ENCODE peak calls at places on chromosomes 13 and 19, in six cellular contexts. E is HCT116, L is H9, P is spleen, Z is cardiac muscle cell, Y is psoas muscle. R is an unnamed sample.
A peak's percentile ranks its signal among the peaks of the same experiment; 100 is the strongest.

GRCh38 chr19:3142292-3142670 is 6.4 kb downstream of the GNA15 start:
- DNase-seq in E (peak; percentile 31), L (no peak), P (no peak), Z (peak; percentile 76), Y (no peak), R (no peak)

GRCh38 chr13:21012841-21013681 is 48.3 kb downstream of the LATS2 start:
- DNase-seq in E (no peak), L (no peak), P (no peak), Z (peak; percentile 51), Y (no peak), R (no peak)

GRCh38 chr13:110425444-110425780 is 118.3 kb downstream of the COL4A2 start:
- DNase-seq in E (no peak), L (no peak), P (no peak), Z (no peak), Y (no peak), R (no peak)

GRCh38 chr13:99657848-99658265 is 156.6 kb downstream of the TM9SF2 start:
- DNase-seq in E (no peak), L (peak; percentile 68), P (no peak), Z (peak; percentile 54), Y (peak; percentile 17), R (peak; percentile 62)

GRCh38 chr19:6273701-6274601 is 5.8 kb downstream of the MLLT1 start:
- DNase-seq in E (no peak), L (no peak), P (peak; percentile 89), Z (peak; percentile 92), Y (peak; percentile 90), R (no peak)

GRCh38 chr13:66635526-66635925 is 594.6 kb downstream of the PCDH9 start:
- DNase-seq in E (no peak), L (no peak), P (no peak), Z (peak; percentile 79), Y (no peak), R (no peak)

GRCh38 chr13:44068737-44069136 is 189.0 kb downstream of the LACC1 start:
- DNase-seq in E (peak; percentile 13), L (no peak), P (no peak), Z (peak; percentile 50), Y (no peak), R (no peak)

GRCh38 chr19:41776700-41777099 is 19.7 kb upstream of the CEACAM3 start:
- DNase-seq in E (no peak), L (no peak), P (no peak), Z (no peak), Y (no peak), R (no peak)

GRCh38 chr19:35942235-35942634 is 6.1 kb downstream of the LRFN3 start:
- DNase-seq in E (no peak), L (no peak), P (no peak), Z (no peak), Y (no peak), R (no peak)

GRCh38 chr19:9943744-9944143 is 7.4 kb upstream of the OLFM2 start:
- DNase-seq in E (no peak), L (no peak), P (no peak), Z (no peak), Y (no peak), R (no peak)

GRCh38 chr19:9941236-9941635 is 4.9 kb upstream of the OLFM2 start:
- DNase-seq in E (no peak), L (no peak), P (no peak), Z (no peak), Y (no peak), R (no peak)

GRCh38 chr19:9947441-9947840 is 11.1 kb upstream of the OLFM2 start:
- DNase-seq in E (no peak), L (no peak), P (no peak), Z (no peak), Y (no peak), R (no peak)

GRCh38 chr19:9941646-9942045 is 5.3 kb upstream of the OLFM2 start:
- DNase-seq in E (no peak), L (no peak), P (no peak), Z (no peak), Y (no peak), R (no peak)

GRCh38 chr19:9945319-9945966 is 9.1 kb upstream of the OLFM2 start:
- DNase-seq in E (no peak), L (peak; percentile 57), P (no peak), Z (peak; percentile 99), Y (peak; percentile 89), R (no peak)
- TF ChIP-seq CTCF in E (no peak), L (no peak), P (no peak), Z (peak; percentile 40), Y (no peak), R (no peak)

GRCh38 chr13:63393112-63393511 is 1977.5 kb upstream of the PCDH20 start:
- DNase-seq in E (no peak), L (no peak), P (no peak), Z (peak; percentile 4), Y (no peak), R (no peak)
- TF ChIP-seq CTCF in E (no peak), L (no peak), P (no peak), Z (no peak), Y (no peak), R (no peak)

DNA sequence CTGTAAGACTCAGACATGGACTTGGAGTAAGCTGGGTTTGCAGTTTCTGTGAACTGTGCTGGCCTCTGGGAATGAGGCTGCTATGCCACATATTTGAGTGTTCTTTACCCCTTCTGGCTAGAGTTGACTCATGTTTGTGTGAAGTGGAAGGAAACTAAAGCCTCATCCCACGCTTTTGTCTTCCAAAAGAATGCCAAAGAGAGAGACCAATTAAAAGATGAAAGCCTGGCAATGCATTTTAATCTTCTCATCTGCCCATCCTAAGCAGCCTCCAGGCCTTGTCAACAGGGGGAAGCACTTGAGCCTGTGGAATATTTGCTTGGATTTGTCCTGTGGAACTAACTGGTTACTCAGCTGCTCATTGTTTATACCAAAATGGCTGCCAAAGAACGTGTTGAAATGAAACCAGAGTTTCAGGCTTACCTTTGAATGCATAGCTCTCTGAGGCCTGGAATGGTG is 49.1 kb downstream of the LMO7 start:
- DNase-seq in E (no peak), L (peak; percentile 52), P (no peak), Z (peak; percentile 74), Y (no peak), R (no peak)
- TF ChIP-seq CTCF in E (no peak), L (peak; percentile 47), P (no peak), Z (peak; percentile 12), Y (no peak), R (no peak)

GRCh38 chr13:72259528-72259927 is 392.5 kb upstream of the DACH1 start:
- DNase-seq in E (no peak), L (no peak), P (no peak), Z (no peak), Y (no peak), R (no peak)

GRCh38 chr13:72253754-72254153 is 386.8 kb upstream of the DACH1 start:
- DNase-seq in E (no peak), L (no peak), P (no peak), Z (no peak), Y (no peak), R (no peak)

GRCh38 chr13:72261732-72262131 is 394.7 kb upstream of the DACH1 start:
- DNase-seq in E (no peak), L (no peak), P (no peak), Z (no peak), Y (no peak), R (no peak)

GRCh38 chr13:72258340-72258981 is 391.5 kb upstream of the DACH1 start:
- DNase-seq in E (no peak), L (peak; percentile 74), P (no peak), Z (no peak), Y (no peak), R (peak; percentile 10)

GRCh38 chr13:72255908-72256307 is 388.9 kb upstream of the DACH1 start:
- DNase-seq in E (peak; percentile 13), L (peak; percentile 75), P (no peak), Z (peak; percentile 2), Y (no peak), R (peak; percentile 50)
- TF ChIP-seq CTCF in E (no peak), L (peak; percentile 82), P (no peak), Z (no peak), Y (peak; percentile 16), R (peak; percentile 24)

GRCh38 chr13:37602743-37603381 is 4.3 kb upstream of the POSTN start:
- DNase-seq in E (no peak), L (no peak), P (no peak), Z (peak; percentile 51), Y (no peak), R (no peak)
- TF ChIP-seq CTCF in E (no peak), L (peak; percentile 71), P (no peak), Z (peak; percentile 55), Y (peak; percentile 45), R (peak; percentile 43)

GRCh38 chr13:45807520-45808099 is 43.9 kb downstream of the SIAH3 start:
- DNase-seq in E (peak; percentile 62), L (peak; percentile 55), P (no peak), Z (peak; percentile 56), Y (no peak), R (peak; percentile 62)
- TF ChIP-seq CTCF in E (peak; percentile 77), L (peak; percentile 75), P (peak; percentile 27), Z (peak; percentile 48), Y (peak; percentile 66), R (peak; percentile 24)

DNA sequence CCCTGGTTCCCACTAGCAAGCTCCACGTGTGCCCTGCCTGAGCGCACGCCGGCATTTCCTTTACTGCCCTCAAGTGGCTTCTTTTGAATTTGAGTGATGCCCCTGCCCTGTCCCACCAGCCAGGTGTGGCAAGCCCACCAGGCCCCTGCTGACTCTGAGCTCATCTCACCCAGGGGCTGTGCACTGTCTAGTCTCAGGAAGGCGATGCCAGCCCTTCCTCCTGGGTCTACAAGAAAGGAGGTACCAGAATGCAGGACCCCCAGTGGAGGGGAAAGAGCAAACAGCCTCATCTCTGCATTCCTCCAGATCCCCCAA is 17.3 kb upstream of the EPHX3 start:
- DNase-seq in E (no peak), L (no peak), P (no peak), Z (no peak), Y (no peak), R (no peak)
- TF ChIP-seq CTCF in E (peak; percentile 9), L (no peak), P (no peak), Z (no peak), Y (no peak), R (no peak)